ENCODE peak calls at places on chromosome 20, in five cellular contexts. F, B, O, Z and R are unnamed samples.

GRCh38 chr20:48599748-48600469 is 227.9 kb downstream of the PREX1 start:
- DNase-seq in B (no peak), Z (no peak), F (no peak), O (no peak), R (no peak)

GRCh38 chr20:45359406-45360148 is 3.4 kb upstream of the SYS1 start:
- DNase-seq in B (no peak), O (no peak), Z (no peak), F (no peak), R (peak)

GRCh38 chr20:52083627-52084232 is 107.8 kb downstream of the ZFP64 start:
- DNase-seq in B (no peak), Z (peak), F (peak), O (peak), R (peak)

GRCh38 chr20:22815206-22815551 is 219.9 kb upstream of the SSTR4 start:
- DNase-seq in B (no peak), F (no peak), O (no peak), Z (no peak), R (no peak)

GRCh38 chr20:40511478-40511877 is 177.6 kb downstream of the MAFB start:
- DNase-seq in O (no peak), Z (no peak), B (no peak), F (no peak), R (no peak)

GRCh38 chr20:3514012-3514642 is 43.3 kb downstream of the ATRN start:
- DNase-seq in F (no peak), O (no peak), Z (no peak), B (no peak), R (no peak)

GRCh38 chr20:5691918-5692618 is 58.1 kb upstream of the SHLD1 start:
- DNase-seq in F (no peak), B (peak), O (no peak), Z (no peak), R (peak)

GRCh38 chr20:9977629-9978028 is 57.2 kb upstream of the ANKEF1 start:
- DNase-seq in O (no peak), Z (peak), F (no peak), B (no peak), R (peak)

GRCh38 chr20:57610261-57610952 is 9.8 kb downstream of the ZBP1 start:
- DNase-seq in Z (no peak), F (no peak), O (no peak), B (no peak), R (no peak)

GRCh38 chr20:57609086-57609841 is 11.0 kb downstream of the ZBP1 start:
- DNase-seq in F (no peak), Z (no peak), O (no peak), B (no peak), R (no peak)

GRCh38 chr20:57609842-57610167 is 10.4 kb downstream of the ZBP1 start:
- DNase-seq in O (no peak), F (no peak), B (no peak), Z (no peak), R (no peak)

GRCh38 chr20:57605878-57606277 is 14.3 kb downstream of the ZBP1 start:
- DNase-seq in F (no peak), Z (no peak), O (no peak), B (no peak), R (no peak)

DNA sequence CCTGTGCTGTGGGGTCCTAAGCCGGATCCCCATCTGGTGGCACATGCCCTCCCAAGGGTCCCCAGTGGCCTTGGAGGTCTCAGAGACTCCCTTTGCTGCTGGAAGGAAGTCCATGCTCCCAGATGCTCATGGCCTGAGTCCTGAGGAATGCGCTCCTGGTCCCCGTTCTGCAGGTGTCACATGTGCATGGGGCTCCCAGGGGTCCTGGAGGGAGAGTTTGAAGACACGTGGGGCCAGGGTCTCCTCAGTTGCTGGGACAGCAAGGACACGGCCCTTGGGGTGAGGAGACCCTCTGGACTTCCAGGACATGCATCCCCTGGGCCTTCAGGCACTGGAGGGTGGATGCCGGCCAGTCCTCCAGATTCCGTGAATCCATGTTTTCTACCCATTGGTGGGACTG is 11.7 kb downstream of the ZBP1 start:
- DNase-seq in Z (no peak), F (no peak), B (no peak), O (no peak), R (no peak)
- TF ChIP-seq JUND in Z (no peak), F (no peak), B (no peak), O (no peak), R (no peak)

GRCh38 chr20:12276011-12276673 is 358.4 kb downstream of the BTBD3 start:
- DNase-seq in Z (no peak), F (no peak), B (no peak), O (no peak), R (no peak)
- TF ChIP-seq JUND in Z (no peak), F (no peak), B (no peak), O (no peak), R (no peak)

GRCh38 chr20:25274891-25275812 is 27.3 kb downstream of the PYGB start:
- DNase-seq in F (no peak), Z (no peak), B (no peak), O (no peak), R (no peak)

GRCh38 chr20:25272223-25273000 is 24.5 kb downstream of the PYGB start:
- DNase-seq in O (no peak), B (no peak), F (no peak), Z (no peak), R (no peak)

GRCh38 chr20:25274481-25274880 is 26.6 kb downstream of the PYGB start:
- DNase-seq in O (no peak), B (no peak), Z (no peak), F (no peak), R (no peak)

GRCh38 chr20:25273046-25273445 is 25.2 kb downstream of the PYGB start:
- DNase-seq in Z (no peak), O (no peak), B (no peak), F (no peak), R (no peak)

GRCh38 chr20:25273541-25274358 is 25.9 kb downstream of the PYGB start:
- DNase-seq in B (no peak), Z (no peak), F (no peak), O (no peak), R (no peak)
- TF ChIP-seq JUND in B (no peak), Z (no peak), F (no peak), O (no peak), R (no peak)

DNA sequence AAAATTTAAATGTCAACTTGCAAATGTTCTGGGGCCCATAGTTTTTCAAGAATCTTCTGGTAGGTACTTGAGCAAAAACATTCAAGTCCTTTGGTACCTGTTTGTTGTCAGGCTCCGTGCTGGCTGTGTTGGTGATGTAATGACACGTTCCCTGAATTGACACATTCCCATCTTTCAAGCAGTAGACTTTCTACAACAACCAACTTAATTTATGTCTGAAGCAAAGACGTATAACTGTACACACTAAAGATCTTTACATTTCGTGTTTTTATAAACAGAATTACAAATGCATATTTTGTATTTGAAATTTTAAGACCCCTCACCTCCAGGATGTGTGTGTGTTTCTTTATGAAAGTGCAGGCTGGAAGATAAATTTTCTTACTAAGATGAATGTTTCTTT is 49.6 kb downstream of the NCOA3 start:
- DNase-seq in O (no peak), F (no peak), Z (no peak), B (no peak), R (peak)
- TF ChIP-seq JUND in O (no peak), F (no peak), Z (no peak), B (no peak), R (no peak)

GRCh38 chr20:20731000-20731944 is 18.8 kb upstream of the RALGAPA2 start:
- DNase-seq in B (no peak), F (no peak), O (no peak), Z (no peak), R (no peak)

GRCh38 chr20:20731945-20732296 is 19.5 kb upstream of the RALGAPA2 start:
- DNase-seq in F (no peak), B (no peak), Z (no peak), O (no peak), R (no peak)

GRCh38 chr20:20733943-20734342 is 21.5 kb upstream of the RALGAPA2 start:
- DNase-seq in O (no peak), F (no peak), B (no peak), Z (no peak), R (no peak)

GRCh38 chr20:20734475-20734948 is 22.1 kb upstream of the RALGAPA2 start:
- DNase-seq in Z (no peak), O (no peak), F (no peak), B (peak), R (no peak)

GRCh38 chr20:20732641-20733040 is 20.2 kb upstream of the RALGAPA2 start:
- DNase-seq in B (no peak), Z (no peak), O (no peak), F (no peak), R (no peak)
- TF ChIP-seq JUND in B (no peak), Z (no peak), O (no peak), F (no peak), R (no peak)

GRCh38 chr20:31831771-31832306 is 12.7 kb downstream of the MYLK2 start:
- DNase-seq in F (no peak), O (no peak), B (no peak), Z (no peak), R (no peak)

GRCh38 chr20:31827059-31827458 is 7.9 kb downstream of the MYLK2 start:
- DNase-seq in O (no peak), B (no peak), Z (no peak), F (no peak), R (no peak)

GRCh38 chr20:31831211-31831610 is 12.1 kb downstream of the MYLK2 start:
- DNase-seq in F (no peak), O (no peak), Z (no peak), B (no peak), R (no peak)

GRCh38 chr20:31830406-31830981 is 11.3 kb downstream of the MYLK2 start:
- DNase-seq in B (no peak), Z (no peak), O (no peak), F (no peak), R (no peak)

DNA sequence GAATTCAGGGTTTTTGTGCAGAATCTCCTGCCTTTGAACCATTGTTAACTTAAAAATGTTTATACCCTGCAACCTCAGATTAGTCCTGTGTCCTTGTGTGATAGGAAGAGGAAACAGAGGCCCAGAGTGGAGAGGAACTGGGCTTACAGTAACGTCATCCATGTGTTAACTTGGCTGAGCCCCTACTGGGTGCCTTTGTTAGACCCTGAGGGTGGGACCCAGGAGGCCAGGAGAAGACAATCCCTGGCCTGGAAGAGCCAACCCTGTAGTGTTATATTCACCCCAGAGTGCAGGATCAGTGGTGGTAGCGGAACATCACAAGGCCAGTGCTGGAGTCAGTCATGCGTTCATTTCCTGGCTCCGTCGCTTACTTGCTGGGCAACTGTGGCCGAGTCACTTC is 10.6 kb downstream of the MYLK2 start:
- DNase-seq in F (no peak), B (no peak), O (no peak), Z (no peak), R (no peak)
- TF ChIP-seq JUND in F (no peak), B (no peak), O (no peak), Z (no peak), R (no peak)